ENCODE peak calls at places on chromosome 16, in ten cellular contexts. T is iPS-NIHi11; N is naive thymus-derived CD8-positive, alpha-beta T cell; F is foreskin fibroblast; D is stimulated activated naive CD8-positive, alpha-beta T cell treated with anti-CD3 and anti-CD28 coated beads, Interleukin-15, Interleukin-2, amounts not matched to agents 100 U/mL and 50 U/mL, for 24 hours; Y is heart left ventricle; W is glomerular endothelial cell; Q is GM04503; C is activated naive CD8-positive, alpha-beta T cell treated with anti-CD3 and anti-CD28 coated beads, Interleukin-2, amount 50 U/mL, for 24 hours; A is occipital lobe. R is an unnamed sample.

GRCh38 chr16:47028767-47029377 is 55.4 kb upstream of the DNAJA2 start:
- DNase-seq in T (no peak), N (no peak), F (no peak), D (no peak), Y (no peak), W (no peak), Q (no peak), C (no peak), A (no peak), R (no peak)

GRCh38 chr16:79278506-79278905 is 322.0 kb downstream of the MAF start:
- DNase-seq in T (no peak), N (peak), F (no peak), D (peak), Y (no peak), W (no peak), Q (no peak), C (peak), A (no peak), R (no peak)

GRCh38 chr16:57795431-57795878 is 6.8 kb downstream of the KIFC3 start:
- DNase-seq in T (peak), N (no peak), F (peak), D (peak), Y (no peak), W (no peak), Q (no peak), C (no peak), A (no peak), R (peak)

GRCh38 chr16:1375741-1376410 is 24.1 kb downstream of the GNPTG start:
- DNase-seq in T (no peak), N (no peak), F (no peak), D (no peak), Y (no peak), W (no peak), Q (no peak), C (no peak), A (no peak), R (peak)

GRCh38 chr16:85618509-85618908 is 5.4 kb downstream of the GSE1 start:
- DNase-seq in T (no peak), N (no peak), F (no peak), D (no peak), Y (no peak), W (no peak), Q (no peak), C (no peak), A (no peak), R (no peak)

GRCh38 chr16:28985611-28986041 is 774 bp downstream of the LAT start:
- DNase-seq in T (no peak), N (no peak), F (no peak), D (no peak), Y (no peak), W (no peak), Q (no peak), C (peak), A (no peak), R (no peak)

GRCh38 chr16:56611281-56611833 is 3.0 kb downstream of the MT2A start:
- DNase-seq in T (no peak), N (no peak), F (peak), D (no peak), Y (peak), W (no peak), Q (peak), C (peak), A (no peak), R (no peak)

GRCh38 chr16:27458196-27458728 is 56.3 kb downstream of the IL21R start:
- DNase-seq in T (no peak), N (no peak), F (no peak), D (no peak), Y (no peak), W (no peak), Q (no peak), C (no peak), A (no peak), R (no peak)

GRCh38 chr16:84976644-84977400 is 34.5 kb downstream of the ZDHHC7 start:
- DNase-seq in T (no peak), N (no peak), F (no peak), D (no peak), Y (peak), W (no peak), Q (no peak), C (no peak), A (no peak), R (peak)

GRCh38 chr16:48003226-48003907 is 152.4 kb downstream of the ABCC12 start:
- DNase-seq in T (peak), N (no peak), F (no peak), D (no peak), Y (no peak), W (no peak), Q (peak), C (no peak), A (no peak), R (no peak)

GRCh38 chr16:89455178-89455577 is 35.2 kb downstream of the ANKRD11 start:
- DNase-seq in T (no peak), N (peak), F (no peak), D (no peak), Y (no peak), W (no peak), Q (no peak), C (no peak), A (no peak), R (no peak)

GRCh38 chr16:4612977-4613635 is 1.6 kb downstream of the UBALD1 start:
- DNase-seq in T (peak), N (no peak), F (no peak), D (no peak), Y (no peak), W (no peak), Q (no peak), C (no peak), A (no peak), R (no peak)

GRCh38 chr16:2775765-2776499 is 1.1 kb downstream of the ELOB start:
- DNase-seq in T (no peak), N (no peak), F (no peak), D (no peak), Y (no peak), W (no peak), Q (no peak), C (no peak), A (no peak), R (no peak)

GRCh38 chr16:9270424-9270823 is 179.0 kb downstream of the HAPSTR1 start:
- DNase-seq in T (no peak), N (no peak), F (no peak), D (no peak), Y (no peak), W (no peak), Q (no peak), C (no peak), A (no peak), R (no peak)

GRCh38 chr16:47477680-47478079 is 16.5 kb downstream of the PHKB start:
- DNase-seq in T (no peak), N (no peak), F (peak), D (no peak), Y (no peak), W (no peak), Q (no peak), C (no peak), A (no peak), R (no peak)

GRCh38 chr16:27492588-27492979 is 57.1 kb downstream of the GTF3C1 start:
- DNase-seq in T (no peak), N (no peak), F (no peak), D (no peak), Y (no peak), W (no peak), Q (no peak), C (no peak), A (no peak), R (no peak)

GRCh38 chr16:10938321-10938720 is 3.9 kb downstream of the DEXI start:
- DNase-seq in T (no peak), N (no peak), F (no peak), D (peak), Y (no peak), W (no peak), Q (no peak), C (peak), A (no peak), R (no peak)

GRCh38 chr16:51008037-51008436 is 143.0 kb downstream of the SALL1 start:
- DNase-seq in T (no peak), N (no peak), F (no peak), D (no peak), Y (no peak), W (no peak), Q (no peak), C (no peak), A (no peak), R (no peak)